ENCODE peak calls at places on chromosomes 1 and 21, in nine cellular contexts. One of them, this sample, is unnamed. For H3K4me1, the result is how much of the 10 kb centered on the place peaks cover.

GRCh38 chr21:42760977-42761751 is 107.7 kb downstream of the PDE9A start:
- DNase-seq in A549: no peak
- DNase-seq in GM12878: no peak
- DNase-seq in heart left ventricle: peak
- DNase-seq in ovary: no peak
- DNase-seq in body of pancreas: peak
- DNase-seq in K562: no peak
- DNase-seq in testis: no peak
- DNase-seq in HCT116: no peak
- DNase-seq in this sample: no peak

GRCh38 chr1:148362141-148362929 is 120.8 kb downstream of the PPIAL4G start:
- DNase-seq in testis: peak
- DNase-seq in K562: no peak
- DNase-seq in body of pancreas: peak
- DNase-seq in A549: no peak
- DNase-seq in heart left ventricle: no peak
- DNase-seq in HCT116: peak
- DNase-seq in ovary: no peak
- DNase-seq in GM12878: peak
- DNase-seq in this sample: no peak

GRCh38 chr1:6386371-6386949 is 7.1 kb downstream of the ACOT7 start:
- DNase-seq in HCT116: peak
- DNase-seq in K562: no peak
- DNase-seq in heart left ventricle: no peak
- DNase-seq in ovary: no peak
- DNase-seq in testis: no peak
- DNase-seq in GM12878: no peak
- DNase-seq in body of pancreas: no peak
- DNase-seq in A549: no peak
- DNase-seq in this sample: no peak

GRCh38 chr1:160720366-160720765 is 8.7 kb upstream of the CD48 start:
- DNase-seq in GM12878: no peak
- DNase-seq in K562: no peak
- DNase-seq in testis: no peak
- DNase-seq in HCT116: no peak
- DNase-seq in body of pancreas: no peak
- DNase-seq in heart left ventricle: no peak
- DNase-seq in ovary: no peak
- DNase-seq in A549: no peak
- DNase-seq in this sample: no peak

GRCh38 chr1:30684881-30685795 is 38.2 kb downstream of the MATN1 start:
- DNase-seq in ovary: no peak
- DNase-seq in GM12878: no peak
- DNase-seq in A549: peak
- DNase-seq in K562: peak
- DNase-seq in testis: peak
- DNase-seq in heart left ventricle: peak
- DNase-seq in body of pancreas: peak
- DNase-seq in HCT116: peak
- DNase-seq in this sample: peak

GRCh38 chr1:26694597-26695416 is 1.0 kb upstream of the ARID1A start:
- DNase-seq in body of pancreas: no peak
- DNase-seq in HCT116: no peak
- DNase-seq in ovary: no peak
- DNase-seq in testis: no peak
- DNase-seq in GM12878: peak
- DNase-seq in A549: no peak
- DNase-seq in K562: no peak
- DNase-seq in heart left ventricle: no peak
- DNase-seq in this sample: peak

GRCh38 chr1:208048904-208049303 is 138.0 kb upstream of the CD34 start:
- DNase-seq in K562: no peak
- DNase-seq in HCT116: no peak
- DNase-seq in heart left ventricle: no peak
- DNase-seq in GM12878: no peak
- DNase-seq in testis: no peak
- DNase-seq in ovary: no peak
- DNase-seq in A549: no peak
- DNase-seq in body of pancreas: no peak
- DNase-seq in this sample: no peak

GRCh38 chr1:8742022-8742924 is 75.2 kb downstream of the RERE start:
- DNase-seq in testis: no peak
- DNase-seq in A549: no peak
- DNase-seq in heart left ventricle: no peak
- DNase-seq in GM12878: no peak
- DNase-seq in ovary: no peak
- DNase-seq in K562: no peak
- DNase-seq in body of pancreas: no peak
- DNase-seq in HCT116: no peak
- DNase-seq in this sample: no peak

GRCh38 chr1:52706136-52706670 is 8.1 kb upstream of the COA7 start:
- DNase-seq in body of pancreas: no peak
- DNase-seq in K562: no peak
- DNase-seq in testis: no peak
- DNase-seq in ovary: no peak
- DNase-seq in GM12878: no peak
- DNase-seq in HCT116: no peak
- DNase-seq in heart left ventricle: no peak
- DNase-seq in A549: no peak
- DNase-seq in this sample: no peak

GRCh38 chr1:52706941-52707926 is 9.1 kb upstream of the COA7 start:
- DNase-seq in GM12878: no peak
- DNase-seq in testis: no peak
- DNase-seq in K562: no peak
- DNase-seq in heart left ventricle: no peak
- DNase-seq in ovary: no peak
- DNase-seq in body of pancreas: no peak
- DNase-seq in HCT116: no peak
- DNase-seq in A549: no peak
- DNase-seq in this sample: no peak

GRCh38 chr1:52697795-52698674 is at the start of gene COA7:
- DNase-seq in A549: peak
- DNase-seq in ovary: peak
- DNase-seq in body of pancreas: peak
- DNase-seq in GM12878: peak
- DNase-seq in K562: peak
- DNase-seq in heart left ventricle: peak
- DNase-seq in testis: peak
- DNase-seq in HCT116: peak
- DNase-seq in this sample: peak

GRCh38 chr1:52707927-52708655 is 9.9 kb upstream of the COA7 start:
- DNase-seq in A549: peak
- DNase-seq in K562: no peak
- DNase-seq in GM12878: no peak
- DNase-seq in heart left ventricle: no peak
- DNase-seq in body of pancreas: no peak
- DNase-seq in HCT116: no peak
- DNase-seq in ovary: no peak
- DNase-seq in testis: no peak
- DNase-seq in this sample: no peak

DNA sequence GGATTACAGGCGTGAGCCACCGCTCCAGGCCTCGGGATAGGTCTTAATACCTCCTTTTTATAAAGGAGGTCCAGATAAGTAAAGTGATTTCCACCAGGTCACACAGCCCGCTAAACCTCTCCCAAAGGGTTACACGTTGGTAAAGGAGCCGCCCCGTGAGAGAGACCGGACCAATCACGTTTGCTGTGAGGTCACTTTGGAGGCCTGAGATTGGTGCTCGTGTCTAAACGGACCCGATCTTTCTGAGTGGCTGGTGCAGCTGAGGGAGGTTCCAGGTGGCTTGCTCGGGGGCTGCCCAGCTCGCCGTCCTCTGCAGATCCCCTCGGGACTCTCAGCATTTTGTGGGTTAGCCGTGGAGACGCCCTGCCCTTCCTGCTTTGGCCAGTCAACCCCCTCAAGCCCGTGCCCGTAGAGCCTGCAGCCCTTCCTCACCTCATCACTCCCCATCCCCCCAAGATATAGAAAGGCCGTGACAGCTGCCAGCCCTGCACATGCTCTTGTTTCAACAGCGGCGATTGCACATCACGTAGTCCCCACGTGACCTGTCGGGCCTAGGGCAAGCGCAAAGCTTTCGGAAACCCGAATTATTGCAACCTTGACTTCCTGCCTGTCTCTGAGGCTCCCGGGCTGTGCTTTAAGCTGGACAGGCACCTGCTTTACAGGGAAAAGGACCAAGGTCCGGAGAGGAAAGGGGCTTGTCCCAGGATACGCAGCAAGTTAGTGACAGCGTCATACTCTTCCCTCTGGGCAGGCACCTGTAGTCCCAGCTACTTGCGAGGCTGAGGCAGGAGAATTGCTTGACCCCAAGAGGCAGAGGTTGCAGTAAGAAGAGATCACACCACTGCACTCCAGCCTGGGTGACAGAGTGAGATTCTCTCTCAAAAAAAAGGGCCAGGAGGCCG is 5.0 kb upstream of the COA7 start:
- DNase-seq in heart left ventricle: peak
- DNase-seq in body of pancreas: peak
- DNase-seq in ovary: peak
- DNase-seq in K562: peak
- DNase-seq in HCT116: peak
- DNase-seq in A549: peak
- DNase-seq in GM12878: peak
- DNase-seq in testis: peak
- DNase-seq in this sample: peak
- TF ChIP-seq POLR2A in heart left ventricle: no peak
- TF ChIP-seq POLR2A in body of pancreas: peak
- TF ChIP-seq POLR2A in ovary: peak
- TF ChIP-seq POLR2A in K562: peak
- TF ChIP-seq POLR2A in HCT116: no peak
- TF ChIP-seq POLR2A in A549: peak
- TF ChIP-seq POLR2A in GM12878: peak
- TF ChIP-seq POLR2A in testis: no peak
- TF ChIP-seq POLR2A in this sample: no peak

GRCh38 chr1:24289937-24290595 is 29.1 kb upstream of the GRHL3 start:
- DNase-seq in K562: no peak
- DNase-seq in testis: peak
- DNase-seq in A549: peak
- DNase-seq in HCT116: no peak
- DNase-seq in ovary: peak
- DNase-seq in GM12878: no peak
- DNase-seq in heart left ventricle: peak
- DNase-seq in body of pancreas: peak
- DNase-seq in this sample: peak
- H3K4me1 ChIP-seq in K562: under half
- H3K4me1 ChIP-seq in testis: under half
- H3K4me1 ChIP-seq in A549: half or more
- H3K4me1 ChIP-seq in HCT116: half or more
- H3K4me1 ChIP-seq in ovary: under half
- H3K4me1 ChIP-seq in GM12878: under half
- H3K4me1 ChIP-seq in heart left ventricle: under half
- H3K4me1 ChIP-seq in body of pancreas: under half
- H3K4me1 ChIP-seq in this sample: under half

GRCh38 chr1:247079141-247079874 is 697 bp upstream of the ZNF670 start:
- DNase-seq in ovary: no peak
- DNase-seq in heart left ventricle: no peak
- DNase-seq in GM12878: no peak
- DNase-seq in testis: peak
- DNase-seq in body of pancreas: no peak
- DNase-seq in K562: no peak
- DNase-seq in A549: no peak
- DNase-seq in HCT116: no peak
- DNase-seq in this sample: no peak

GRCh38 chr1:247077768-247078314 is 770 bp downstream of the ZNF670 start:
- DNase-seq in heart left ventricle: no peak
- DNase-seq in ovary: no peak
- DNase-seq in testis: no peak
- DNase-seq in K562: no peak
- DNase-seq in A549: no peak
- DNase-seq in HCT116: no peak
- DNase-seq in body of pancreas: no peak
- DNase-seq in GM12878: peak
- DNase-seq in this sample: no peak

GRCh38 chr1:247077234-247077633 is 1.4 kb downstream of the ZNF670 start:
- DNase-seq in heart left ventricle: no peak
- DNase-seq in ovary: no peak
- DNase-seq in K562: no peak
- DNase-seq in testis: no peak
- DNase-seq in HCT116: no peak
- DNase-seq in body of pancreas: no peak
- DNase-seq in A549: no peak
- DNase-seq in GM12878: no peak
- DNase-seq in this sample: no peak

DNA sequence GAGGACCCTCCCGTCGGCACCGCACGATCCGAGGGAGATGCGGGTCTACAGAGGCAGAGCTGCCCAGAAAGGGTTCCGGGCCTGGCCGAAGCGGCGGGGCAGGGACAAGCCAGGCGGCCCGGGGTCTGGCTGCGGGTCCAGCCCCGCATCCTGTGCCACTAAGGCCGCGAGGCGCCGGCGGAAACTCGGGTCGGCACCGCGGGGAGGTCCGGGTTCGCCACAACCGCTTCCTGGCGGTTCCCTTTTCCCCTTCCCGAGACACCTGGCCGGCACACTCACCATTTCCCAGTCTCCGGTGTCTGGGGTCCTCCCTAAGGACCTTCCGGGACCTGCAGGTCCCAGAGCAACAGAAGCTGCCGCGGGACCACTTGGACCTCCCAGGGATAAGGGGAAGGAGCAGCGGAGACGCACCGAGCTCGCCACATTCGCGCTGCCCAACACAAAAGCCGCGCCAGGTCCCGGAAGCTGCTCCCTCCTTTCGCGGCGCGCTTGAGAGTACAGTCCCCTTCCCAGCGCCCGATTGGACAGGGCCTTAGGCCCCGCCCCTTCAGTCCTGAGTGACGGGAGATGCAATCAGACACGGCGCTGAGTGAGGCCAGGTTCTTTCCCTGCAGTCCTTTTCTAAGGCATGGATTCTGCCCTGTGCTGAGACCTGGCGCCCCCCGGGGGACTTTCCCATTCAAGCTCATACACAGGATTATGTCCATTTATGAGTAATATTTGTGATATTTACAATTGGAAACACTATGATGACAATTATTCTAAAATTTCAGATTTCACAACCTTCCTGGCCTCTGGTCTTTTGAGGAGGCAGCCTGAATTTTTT is at the start of gene ZNF670:
- DNase-seq in testis: peak
- DNase-seq in A549: peak
- DNase-seq in ovary: peak
- DNase-seq in body of pancreas: peak
- DNase-seq in GM12878: peak
- DNase-seq in heart left ventricle: peak
- DNase-seq in HCT116: peak
- DNase-seq in K562: peak
- DNase-seq in this sample: peak
- TF ChIP-seq POLR2A in testis: no peak
- TF ChIP-seq POLR2A in A549: peak
- TF ChIP-seq POLR2A in ovary: peak
- TF ChIP-seq POLR2A in body of pancreas: peak
- TF ChIP-seq POLR2A in GM12878: peak
- TF ChIP-seq POLR2A in heart left ventricle: no peak
- TF ChIP-seq POLR2A in HCT116: peak
- TF ChIP-seq POLR2A in K562: peak
- TF ChIP-seq POLR2A in this sample: no peak

DNA sequence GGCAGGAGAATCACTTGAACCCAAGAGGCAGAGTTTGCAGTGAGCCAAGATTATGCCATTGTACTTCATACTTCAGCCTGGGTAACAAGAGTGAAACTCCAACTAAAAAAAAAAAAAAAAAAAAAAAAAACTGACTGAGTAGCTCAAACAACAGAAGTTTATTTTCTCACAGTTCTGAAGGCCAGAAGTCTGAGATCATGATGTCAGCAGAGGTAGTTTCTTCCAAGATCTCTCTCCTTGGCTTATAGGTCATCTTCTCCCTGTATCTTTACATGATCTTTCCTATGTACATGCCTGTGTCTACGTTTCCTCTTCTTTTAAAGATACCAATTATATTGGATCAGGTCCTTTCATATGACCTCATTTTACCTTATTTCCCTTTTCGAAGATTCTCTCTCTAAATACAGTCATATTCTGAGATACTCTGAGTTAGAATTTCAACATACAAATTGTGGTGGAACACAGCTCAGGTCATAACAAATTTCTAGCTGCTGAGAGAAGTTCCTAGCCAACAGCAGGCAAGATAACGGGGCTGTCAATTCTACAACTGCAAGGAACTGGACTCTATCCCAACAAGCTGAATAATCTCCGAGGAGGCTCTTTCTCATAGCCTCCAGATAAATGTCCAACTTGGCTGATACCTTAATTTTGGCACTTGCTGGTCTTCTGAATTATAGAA is 187.7 kb upstream of the ADAMTS5 start:
- DNase-seq in A549: no peak
- DNase-seq in body of pancreas: peak
- DNase-seq in ovary: peak
- DNase-seq in HCT116: no peak
- DNase-seq in testis: no peak
- DNase-seq in heart left ventricle: no peak
- DNase-seq in GM12878: no peak
- DNase-seq in K562: no peak
- DNase-seq in this sample: no peak
- H3K4me1 ChIP-seq in A549: under half
- H3K4me1 ChIP-seq in body of pancreas: under half
- H3K4me1 ChIP-seq in ovary: under half
- H3K4me1 ChIP-seq in HCT116: under half
- H3K4me1 ChIP-seq in testis: under half
- H3K4me1 ChIP-seq in heart left ventricle: under half
- H3K4me1 ChIP-seq in GM12878: under half
- H3K4me1 ChIP-seq in K562: under half
- H3K4me1 ChIP-seq in this sample: under half